ENCODE peak calls at places on chromosomes 13 and 19, in nine cellular contexts. One of them, this sample, is unnamed.

GRCh38 chr13:108606424-108606823 is 23.0 kb upstream of the MYO16 start:
- DNase-seq in HFFc6: no peak
- DNase-seq in cardiac fibroblast: no peak
- DNase-seq in AG04450: no peak
- DNase-seq in AG09319: no peak
- DNase-seq in uterus: no peak
- DNase-seq in RWPE1: no peak
- DNase-seq in heart right ventricle: no peak
- DNase-seq in adrenal gland: no peak
- DNase-seq in this sample: no peak

GRCh38 chr19:8373867-8374813 is 10.2 kb downstream of the ANGPTL4 start:
- DNase-seq in HFFc6: no peak
- DNase-seq in cardiac fibroblast: peak
- DNase-seq in AG04450: no peak
- DNase-seq in AG09319: no peak
- DNase-seq in uterus: no peak
- DNase-seq in RWPE1: no peak
- DNase-seq in heart right ventricle: no peak
- DNase-seq in adrenal gland: no peak
- DNase-seq in this sample: no peak

GRCh38 chr19:959935-960502 is 24.1 kb upstream of the WDR18 start:
- DNase-seq in HFFc6: no peak
- DNase-seq in cardiac fibroblast: no peak
- DNase-seq in AG04450: no peak
- DNase-seq in AG09319: no peak
- DNase-seq in uterus: no peak
- DNase-seq in RWPE1: no peak
- DNase-seq in heart right ventricle: no peak
- DNase-seq in adrenal gland: no peak
- DNase-seq in this sample: no peak

GRCh38 chr19:54388001-54388802 is 23.5 kb upstream of the LAIR1 start:
- DNase-seq in HFFc6: no peak
- DNase-seq in cardiac fibroblast: no peak
- DNase-seq in AG04450: no peak
- DNase-seq in AG09319: no peak
- DNase-seq in uterus: no peak
- DNase-seq in RWPE1: no peak
- DNase-seq in heart right ventricle: no peak
- DNase-seq in adrenal gland: no peak
- DNase-seq in this sample: no peak

GRCh38 chr19:13013649-13014048 is 18.4 kb downstream of the NFIX start:
- DNase-seq in HFFc6: no peak
- DNase-seq in cardiac fibroblast: no peak
- DNase-seq in AG04450: no peak
- DNase-seq in AG09319: no peak
- DNase-seq in uterus: peak
- DNase-seq in RWPE1: no peak
- DNase-seq in heart right ventricle: no peak
- DNase-seq in adrenal gland: no peak
- DNase-seq in this sample: no peak

GRCh38 chr13:95083758-95084157 is 217.5 kb downstream of the ABCC4 start:
- DNase-seq in HFFc6: peak
- DNase-seq in cardiac fibroblast: peak
- DNase-seq in AG04450: peak
- DNase-seq in AG09319: no peak
- DNase-seq in uterus: no peak
- DNase-seq in RWPE1: peak
- DNase-seq in heart right ventricle: no peak
- DNase-seq in adrenal gland: no peak
- DNase-seq in this sample: no peak

GRCh38 chr13:44904982-44905381 is 84.3 kb downstream of the NUFIP1 start:
- DNase-seq in HFFc6: peak
- DNase-seq in cardiac fibroblast: peak
- DNase-seq in AG04450: peak
- DNase-seq in AG09319: peak
- DNase-seq in uterus: peak
- DNase-seq in RWPE1: peak
- DNase-seq in heart right ventricle: peak
- DNase-seq in adrenal gland: peak
- DNase-seq in this sample: peak

GRCh38 chr19:41638624-41639023 is 11.8 kb upstream of the CEACAM4 start:
- DNase-seq in HFFc6: no peak
- DNase-seq in cardiac fibroblast: no peak
- DNase-seq in AG04450: no peak
- DNase-seq in AG09319: no peak
- DNase-seq in uterus: no peak
- DNase-seq in RWPE1: no peak
- DNase-seq in heart right ventricle: no peak
- DNase-seq in adrenal gland: no peak
- DNase-seq in this sample: no peak

GRCh38 chr19:52464798-52465470 is 11.6 kb downstream of the ZNF578 start:
- DNase-seq in HFFc6: no peak
- DNase-seq in cardiac fibroblast: no peak
- DNase-seq in AG04450: no peak
- DNase-seq in AG09319: no peak
- DNase-seq in uterus: no peak
- DNase-seq in RWPE1: no peak
- DNase-seq in heart right ventricle: no peak
- DNase-seq in adrenal gland: no peak
- DNase-seq in this sample: no peak

GRCh38 chr19:10655457-10656312 is 1.5 kb downstream of the ILF3 start:
- DNase-seq in HFFc6: peak
- DNase-seq in cardiac fibroblast: peak
- DNase-seq in AG04450: no peak
- DNase-seq in AG09319: no peak
- DNase-seq in uterus: no peak
- DNase-seq in RWPE1: no peak
- DNase-seq in heart right ventricle: no peak
- DNase-seq in adrenal gland: peak
- DNase-seq in this sample: no peak

GRCh38 chr13:46598140-46598819 is 45.3 kb downstream of the LRCH1 start:
- DNase-seq in HFFc6: no peak
- DNase-seq in cardiac fibroblast: peak
- DNase-seq in AG04450: no peak
- DNase-seq in AG09319: no peak
- DNase-seq in uterus: no peak
- DNase-seq in RWPE1: no peak
- DNase-seq in heart right ventricle: no peak
- DNase-seq in adrenal gland: no peak
- DNase-seq in this sample: no peak

GRCh38 chr19:49761625-49762311 is 1.3 kb downstream of the TSKS start:
- DNase-seq in HFFc6: no peak
- DNase-seq in cardiac fibroblast: peak
- DNase-seq in AG04450: no peak
- DNase-seq in AG09319: peak
- DNase-seq in uterus: peak
- DNase-seq in RWPE1: no peak
- DNase-seq in heart right ventricle: peak
- DNase-seq in adrenal gland: no peak
- DNase-seq in this sample: no peak

GRCh38 chr19:17001603-17002183 is 24.9 kb downstream of the CPAMD8 start:
- DNase-seq in HFFc6: no peak
- DNase-seq in cardiac fibroblast: no peak
- DNase-seq in AG04450: no peak
- DNase-seq in AG09319: no peak
- DNase-seq in uterus: no peak
- DNase-seq in RWPE1: no peak
- DNase-seq in heart right ventricle: no peak
- DNase-seq in adrenal gland: no peak
- DNase-seq in this sample: no peak

GRCh38 chr13:110070511-110071120 is 236.3 kb downstream of the COL4A1 start:
- DNase-seq in HFFc6: peak
- DNase-seq in cardiac fibroblast: peak
- DNase-seq in AG04450: peak
- DNase-seq in AG09319: peak
- DNase-seq in uterus: no peak
- DNase-seq in RWPE1: peak
- DNase-seq in heart right ventricle: no peak
- DNase-seq in adrenal gland: no peak
- DNase-seq in this sample: no peak

GRCh38 chr19:873084-874019 is 13.9 kb downstream of the CFD start:
- DNase-seq in HFFc6: peak
- DNase-seq in cardiac fibroblast: peak
- DNase-seq in AG04450: no peak
- DNase-seq in AG09319: peak
- DNase-seq in uterus: no peak
- DNase-seq in RWPE1: peak
- DNase-seq in heart right ventricle: no peak
- DNase-seq in adrenal gland: peak
- DNase-seq in this sample: no peak

GRCh38 chr13:112869202-112870061 is 99.6 kb upstream of the MCF2L start:
- DNase-seq in HFFc6: no peak
- DNase-seq in cardiac fibroblast: no peak
- DNase-seq in AG04450: no peak
- DNase-seq in AG09319: no peak
- DNase-seq in uterus: no peak
- DNase-seq in RWPE1: no peak
- DNase-seq in heart right ventricle: no peak
- DNase-seq in adrenal gland: no peak
- DNase-seq in this sample: no peak

GRCh38 chr19:33325920-33326319 is 23.6 kb upstream of the CEBPA start:
- DNase-seq in HFFc6: no peak
- DNase-seq in cardiac fibroblast: peak
- DNase-seq in AG04450: no peak
- DNase-seq in AG09319: no peak
- DNase-seq in uterus: peak
- DNase-seq in RWPE1: no peak
- DNase-seq in heart right ventricle: no peak
- DNase-seq in adrenal gland: no peak
- DNase-seq in this sample: no peak

GRCh38 chr19:4620675-4621074 is 18.6 kb upstream of the TNFAIP8L1 start:
- DNase-seq in HFFc6: no peak
- DNase-seq in cardiac fibroblast: no peak
- DNase-seq in AG04450: no peak
- DNase-seq in AG09319: no peak
- DNase-seq in uterus: no peak
- DNase-seq in RWPE1: no peak
- DNase-seq in heart right ventricle: no peak
- DNase-seq in adrenal gland: no peak
- DNase-seq in this sample: no peak

GRCh38 chr19:15922021-15922420 is 12.3 kb downstream of the CYP4F11 start:
- DNase-seq in HFFc6: no peak
- DNase-seq in cardiac fibroblast: no peak
- DNase-seq in AG04450: no peak
- DNase-seq in AG09319: no peak
- DNase-seq in uterus: no peak
- DNase-seq in RWPE1: no peak
- DNase-seq in heart right ventricle: no peak
- DNase-seq in adrenal gland: no peak
- DNase-seq in this sample: no peak

GRCh38 chr19:38163419-38164290 is 60.4 kb downstream of the DPF1 start:
- DNase-seq in HFFc6: no peak
- DNase-seq in cardiac fibroblast: no peak
- DNase-seq in AG04450: no peak
- DNase-seq in AG09319: no peak
- DNase-seq in uterus: no peak
- DNase-seq in RWPE1: no peak
- DNase-seq in heart right ventricle: no peak
- DNase-seq in adrenal gland: peak
- DNase-seq in this sample: no peak
- TF ChIP-seq CTCF in HFFc6: no peak
- TF ChIP-seq CTCF in cardiac fibroblast: no peak
- TF ChIP-seq CTCF in AG04450: no peak
- TF ChIP-seq CTCF in AG09319: no peak
- TF ChIP-seq CTCF in uterus: no peak
- TF ChIP-seq CTCF in RWPE1: no peak
- TF ChIP-seq CTCF in heart right ventricle: no peak
- TF ChIP-seq CTCF in adrenal gland: no peak
- TF ChIP-seq CTCF in this sample: no peak

DNA sequence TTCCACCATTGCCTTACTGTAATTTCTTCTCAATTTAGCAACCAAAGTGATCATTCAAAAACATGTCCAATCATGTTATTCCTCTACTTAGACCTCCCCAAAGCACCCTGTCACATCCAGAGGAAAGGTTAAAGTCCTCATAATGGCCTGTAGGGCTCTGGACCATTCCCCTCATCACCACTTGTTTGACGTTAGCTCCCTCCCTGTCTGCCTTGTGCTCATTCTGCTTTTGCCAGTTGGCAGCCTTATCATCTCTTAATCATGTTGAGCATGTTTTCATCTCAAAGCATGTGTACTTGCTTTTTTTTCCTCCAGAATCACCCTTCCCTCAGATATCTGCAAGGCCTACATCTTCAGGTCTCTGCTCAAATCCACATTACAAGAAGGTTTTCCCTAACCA is 25.8 kb downstream of the UBAC2 start:
- DNase-seq in HFFc6: no peak
- DNase-seq in cardiac fibroblast: no peak
- DNase-seq in AG04450: no peak
- DNase-seq in AG09319: no peak
- DNase-seq in uterus: no peak
- DNase-seq in RWPE1: no peak
- DNase-seq in heart right ventricle: no peak
- DNase-seq in adrenal gland: no peak
- DNase-seq in this sample: no peak
- TF ChIP-seq CTCF in HFFc6: no peak
- TF ChIP-seq CTCF in cardiac fibroblast: no peak
- TF ChIP-seq CTCF in AG04450: no peak
- TF ChIP-seq CTCF in AG09319: no peak
- TF ChIP-seq CTCF in uterus: no peak
- TF ChIP-seq CTCF in RWPE1: no peak
- TF ChIP-seq CTCF in heart right ventricle: no peak
- TF ChIP-seq CTCF in adrenal gland: no peak
- TF ChIP-seq CTCF in this sample: no peak

GRCh38 chr13:31866099-31866498 is 126.8 kb downstream of the RXFP2 start:
- DNase-seq in HFFc6: no peak
- DNase-seq in cardiac fibroblast: no peak
- DNase-seq in AG04450: no peak
- DNase-seq in AG09319: no peak
- DNase-seq in uterus: no peak
- DNase-seq in RWPE1: no peak
- DNase-seq in heart right ventricle: no peak
- DNase-seq in adrenal gland: no peak
- DNase-seq in this sample: no peak
- TF ChIP-seq CTCF in HFFc6: no peak
- TF ChIP-seq CTCF in cardiac fibroblast: no peak
- TF ChIP-seq CTCF in AG04450: no peak
- TF ChIP-seq CTCF in AG09319: no peak
- TF ChIP-seq CTCF in uterus: no peak
- TF ChIP-seq CTCF in RWPE1: no peak
- TF ChIP-seq CTCF in heart right ventricle: no peak
- TF ChIP-seq CTCF in adrenal gland: no peak
- TF ChIP-seq CTCF in this sample: no peak

DNA sequence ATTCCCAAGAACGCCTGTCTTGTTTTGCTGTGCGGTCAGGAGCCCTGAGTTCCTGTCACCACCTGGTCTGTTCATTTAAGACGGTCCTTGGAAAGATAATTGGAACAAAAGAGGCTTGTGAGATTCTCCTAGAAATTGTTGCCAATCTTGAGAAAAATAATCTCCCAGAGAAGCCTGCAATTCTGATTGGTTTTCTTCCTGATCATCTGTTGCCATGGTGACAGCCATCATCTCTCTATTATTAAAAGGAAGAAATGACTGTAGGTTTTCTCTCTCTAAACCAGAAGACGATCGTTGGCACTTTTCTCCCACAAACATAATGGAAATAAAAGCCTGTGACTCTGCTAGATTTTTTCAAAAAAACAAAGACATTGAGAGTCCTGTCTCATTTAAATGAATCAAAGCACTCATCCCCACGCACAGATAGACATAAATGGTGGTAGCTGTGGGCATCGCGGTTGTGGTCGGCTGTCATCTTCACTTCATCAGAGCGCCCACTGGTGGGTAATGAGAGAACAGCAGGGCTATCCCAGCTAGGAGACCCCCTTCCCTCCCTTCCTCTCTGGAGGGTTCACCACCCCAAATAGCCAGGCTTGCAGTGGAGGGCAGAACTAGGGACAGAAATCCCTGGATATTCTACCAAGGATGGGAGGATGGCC is 21.7 kb upstream of the CALM3 start:
- DNase-seq in HFFc6: no peak
- DNase-seq in cardiac fibroblast: peak
- DNase-seq in AG04450: no peak
- DNase-seq in AG09319: no peak
- DNase-seq in uterus: no peak
- DNase-seq in RWPE1: peak
- DNase-seq in heart right ventricle: no peak
- DNase-seq in adrenal gland: no peak
- DNase-seq in this sample: peak
- TF ChIP-seq CTCF in HFFc6: no peak
- TF ChIP-seq CTCF in cardiac fibroblast: peak
- TF ChIP-seq CTCF in AG04450: peak
- TF ChIP-seq CTCF in AG09319: peak
- TF ChIP-seq CTCF in uterus: no peak
- TF ChIP-seq CTCF in RWPE1: no peak
- TF ChIP-seq CTCF in heart right ventricle: no peak
- TF ChIP-seq CTCF in adrenal gland: no peak
- TF ChIP-seq CTCF in this sample: peak